ENCODE peak calls at places on chromosome 2, in nine cellular contexts. L is osteocyte, E is hepatocyte, G is nephron progenitor cell, H is PC-9, V is AG10803, U is stomach, S is fibroblast of lung, I is AG04450. C is an unnamed sample.
A peak's percentile ranks its signal among the peaks of the same experiment; 100 is the strongest.

GRCh38 chr2:25920326-25920725 is 42.0 kb upstream of the ASXL2 start:
- DNase-seq in L (no peak), U (no peak), G (no peak), E (no peak), I (peak; percentile 60), V (peak; percentile 73), H (no peak), S (peak; percentile 93), C (no peak)

GRCh38 chr2:121617042-121617599 is 32.1 kb downstream of the CLASP1 start:
- DNase-seq in E (no peak), S (peak; percentile 39), I (no peak), U (no peak), H (no peak), L (no peak), V (no peak), G (no peak), C (no peak)

GRCh38 chr2:48448274-48449061 is 81.5 kb upstream of the STON1 start:
- DNase-seq in G (no peak), H (peak; percentile 27), V (peak; percentile 94), I (peak; percentile 23), S (peak; percentile 85), L (no peak), U (no peak), E (no peak), C (no peak)

GRCh38 chr2:179313057-179313456 is 48.4 kb upstream of the SESTD1 start:
- DNase-seq in S (no peak), G (no peak), E (no peak), U (no peak), I (no peak), V (no peak), H (no peak), L (no peak), C (no peak)

GRCh38 chr2:42922790-42923631 is 130.6 kb upstream of the HAAO start:
- DNase-seq in E (peak; percentile 71), G (no peak), L (no peak), S (peak; percentile 78), H (no peak), V (peak; percentile 100), U (no peak), I (no peak), C (no peak)

GRCh38 chr2:35651688-35652323 is 703.8 kb upstream of the CRIM1 start:
- DNase-seq in E (peak; percentile 16), U (no peak), G (no peak), L (no peak), H (no peak), I (no peak), V (no peak), S (no peak), C (no peak)

GRCh38 chr2:1045109-1045508 is 94.5 kb downstream of the SNTG2 start:
- DNase-seq in H (no peak), V (no peak), G (no peak), I (no peak), S (no peak), L (no peak), E (no peak), U (no peak), C (no peak)

GRCh38 chr2:27117995-27118524 is 868 bp downstream of the CGREF1 start:
- DNase-seq in S (no peak), H (no peak), G (no peak), E (no peak), V (no peak), I (no peak), U (no peak), L (no peak), C (no peak)

DNA sequence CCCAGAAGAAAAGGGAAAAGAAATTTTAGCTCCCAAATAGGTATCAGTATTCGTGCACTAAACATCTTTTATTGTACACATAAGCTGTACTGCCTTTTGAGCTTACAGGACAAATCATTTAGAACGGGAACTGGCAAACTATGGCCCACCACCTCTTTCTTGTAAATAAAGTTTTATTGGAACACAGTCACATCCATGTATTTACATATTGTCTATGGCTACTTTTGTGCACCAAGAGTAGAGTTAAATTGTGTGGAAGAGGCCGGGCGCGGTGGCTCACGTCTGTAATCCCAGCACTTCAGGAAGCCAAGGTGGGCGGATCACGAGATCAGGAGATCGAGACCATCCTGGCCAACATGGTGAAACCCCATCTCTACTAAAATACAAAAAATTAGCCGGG is 5.7 kb downstream of the TM4SF20 start:
- DNase-seq in V (no peak), U (no peak), E (no peak), G (no peak), L (no peak), H (no peak), S (no peak), I (no peak), C (no peak)
- TF ChIP-seq CTCF in V (no peak), U (no peak), E (no peak), G (no peak), L (no peak), H (no peak), S (no peak), I (no peak), C (no peak)

GRCh38 chr2:189147361-189147760 is 32.2 kb downstream of the COL5A2 start:
- DNase-seq in U (no peak), V (peak; percentile 67), E (no peak), I (no peak), S (no peak), G (no peak), L (no peak), H (no peak), C (no peak)

GRCh38 chr2:189143930-189144329 is 35.6 kb downstream of the COL5A2 start:
- DNase-seq in E (peak; percentile 19), U (no peak), I (peak; percentile 58), H (no peak), S (peak; percentile 94), G (no peak), L (no peak), V (peak; percentile 96), C (no peak)

GRCh38 chr2:189144700-189145211 is 34.8 kb downstream of the COL5A2 start:
- DNase-seq in E (no peak), U (no peak), H (no peak), I (no peak), L (no peak), V (peak; percentile 91), G (no peak), S (peak; percentile 87), C (no peak)

GRCh38 chr2:189146553-189146952 is 33.0 kb downstream of the COL5A2 start:
- DNase-seq in I (no peak), E (no peak), V (peak; percentile 65), H (no peak), S (no peak), U (no peak), L (no peak), G (no peak), C (no peak)

GRCh38 chr2:189142893-189143759 is 36.4 kb downstream of the COL5A2 start:
- DNase-seq in U (peak; percentile 48), G (peak; percentile 21), H (peak; percentile 5), I (no peak), S (peak; percentile 54), L (no peak), E (peak; percentile 58), V (peak; percentile 50), C (peak; percentile 63)
- TF ChIP-seq CTCF in U (peak; percentile 79), G (peak; percentile 64), H (peak; percentile 65), I (peak; percentile 36), S (peak; percentile 61), L (peak; percentile 61), E (peak; percentile 70), V (peak; percentile 75), C (peak; percentile 94)

GRCh38 chr2:112941753-112942653 is 31.0 kb downstream of the IL37 start:
- DNase-seq in E (peak; percentile 92), U (peak; percentile 81), H (peak; percentile 74), S (peak; percentile 77), L (peak; percentile 92), V (peak; percentile 69), I (peak; percentile 50), G (peak; percentile 82), C (peak; percentile 90)

GRCh38 chr2:112939425-112939824 is 28.5 kb downstream of the IL37 start:
- DNase-seq in L (no peak), G (no peak), E (no peak), I (no peak), S (no peak), U (peak; percentile 71), V (no peak), H (no peak), C (no peak)

GRCh38 chr2:112944971-112945370 is 32.8 kb upstream of the IL36G start:
- DNase-seq in H (no peak), V (no peak), U (no peak), I (no peak), S (no peak), G (no peak), E (no peak), L (no peak), C (no peak)

GRCh38 chr2:112940859-112941258 is 29.9 kb downstream of the IL37 start:
- DNase-seq in E (no peak), S (no peak), L (no peak), U (no peak), G (no peak), I (no peak), V (no peak), H (no peak), C (no peak)

DNA sequence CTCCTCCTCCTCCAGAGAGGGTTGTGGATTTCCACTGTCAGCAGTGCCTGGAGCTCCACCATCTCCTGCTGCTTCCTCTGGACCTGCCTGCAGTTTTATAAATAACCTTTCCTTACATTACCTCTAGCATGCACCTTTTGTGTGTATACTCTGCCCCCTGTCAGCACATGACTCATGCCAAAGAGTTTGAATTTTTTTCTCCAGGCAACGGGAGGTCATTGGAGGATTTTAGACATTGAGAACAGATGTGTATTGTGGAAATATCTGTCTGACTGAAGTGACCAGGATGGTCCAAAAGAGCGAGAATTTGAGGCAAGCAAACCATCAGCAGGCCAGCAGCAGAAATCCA is 31.7 kb downstream of the IL37 start:
- DNase-seq in V (no peak), H (no peak), I (no peak), S (no peak), E (peak; percentile 40), U (no peak), G (no peak), L (no peak), C (peak; percentile 55)
- TF ChIP-seq CTCF in V (no peak), H (no peak), I (no peak), S (no peak), E (peak; percentile 12), U (peak; percentile 22), G (no peak), L (no peak), C (no peak)

GRCh38 chr2:173752152-173752551 is 213.0 kb downstream of the SP3 start:
- DNase-seq in G (no peak), S (peak; percentile 39), H (peak; percentile 21), I (no peak), U (no peak), E (no peak), L (no peak), V (peak; percentile 15), C (peak; percentile 7)

GRCh38 chr2:173755798-173756197 is 209.4 kb downstream of the SP3 start:
- DNase-seq in L (no peak), G (no peak), H (no peak), E (no peak), V (no peak), S (no peak), U (no peak), I (no peak), C (no peak)

GRCh38 chr2:173753441-173753840 is 211.7 kb downstream of the SP3 start:
- DNase-seq in U (no peak), E (no peak), I (no peak), S (no peak), G (no peak), H (no peak), L (no peak), V (no peak), C (no peak)

GRCh38 chr2:173754837-173755236 is 210.3 kb downstream of the SP3 start:
- DNase-seq in L (no peak), G (no peak), I (no peak), U (no peak), S (no peak), V (no peak), E (no peak), H (no peak), C (no peak)

DNA sequence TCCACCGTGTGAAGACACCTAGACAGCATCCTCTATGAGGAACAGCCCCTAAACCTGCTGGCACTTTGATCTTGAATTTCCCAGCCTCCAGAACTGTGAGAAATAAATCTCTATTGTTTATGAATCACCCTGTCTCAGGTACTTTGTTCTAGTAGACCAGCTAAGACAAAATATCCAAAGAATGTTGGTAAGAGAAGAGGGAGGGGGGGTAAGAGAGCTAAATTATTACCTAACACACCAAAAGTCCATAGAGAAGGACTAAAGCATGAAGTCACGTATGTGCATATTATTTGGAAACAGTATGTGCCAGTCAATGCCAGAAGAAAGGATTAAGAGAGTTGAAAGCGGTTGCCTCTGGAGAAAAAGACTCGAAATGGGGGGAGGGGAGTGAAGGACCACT is 211.0 kb downstream of the SP3 start:
- DNase-seq in L (no peak), E (no peak), G (no peak), I (no peak), H (no peak), S (no peak), V (no peak), U (no peak), C (no peak)
- TF ChIP-seq CTCF in L (no peak), E (no peak), G (no peak), I (no peak), H (no peak), S (no peak), V (no peak), U (no peak), C (no peak)